ENCODE peak calls at places on chromosome 22, in seven cellular contexts. One of them, this sample, is unnamed.
A peak's percentile ranks its signal among the peaks of the same experiment; 100 is the strongest.

GRCh38 chr22:21927174-21927823 is 25.3 kb downstream of the PPM1F start:
- DNase-seq in uterus: no peak
- DNase-seq in effector memory CD4-positive, alpha-beta T cell: no peak
- DNase-seq in IMR-90: no peak
- DNase-seq in lower lobe of right lung: no peak
- DNase-seq in foreskin keratinocyte: no peak
- DNase-seq in fibroblast of lung: no peak
- DNase-seq in this sample: no peak

GRCh38 chr22:28963362-28963761 is 80.0 kb downstream of the ZNRF3 start:
- DNase-seq in uterus: no peak
- DNase-seq in effector memory CD4-positive, alpha-beta T cell: no peak
- DNase-seq in IMR-90: no peak
- DNase-seq in fibroblast of lung: no peak
- DNase-seq in foreskin keratinocyte: no peak
- DNase-seq in lower lobe of right lung: no peak
- DNase-seq in this sample: no peak

GRCh38 chr22:42949159-42949558 is 65.8 kb downstream of the PACSIN2 start:
- DNase-seq in lower lobe of right lung: no peak
- DNase-seq in foreskin keratinocyte: no peak
- DNase-seq in IMR-90: peak; percentile 69
- DNase-seq in uterus: no peak
- DNase-seq in effector memory CD4-positive, alpha-beta T cell: no peak
- DNase-seq in fibroblast of lung: peak; percentile 74
- DNase-seq in this sample: no peak

GRCh38 chr22:49664891-49665290 is 162.8 kb downstream of the BRD1 start:
- DNase-seq in lower lobe of right lung: peak; percentile 23
- DNase-seq in effector memory CD4-positive, alpha-beta T cell: no peak
- DNase-seq in foreskin keratinocyte: no peak
- DNase-seq in fibroblast of lung: no peak
- DNase-seq in uterus: no peak
- DNase-seq in IMR-90: no peak
- DNase-seq in this sample: no peak

GRCh38 chr22:21026783-21027692 is 5.3 kb downstream of the SLC7A4 start:
- DNase-seq in foreskin keratinocyte: peak; percentile 50
- DNase-seq in uterus: no peak
- DNase-seq in fibroblast of lung: peak; percentile 80
- DNase-seq in IMR-90: peak; percentile 68
- DNase-seq in lower lobe of right lung: no peak
- DNase-seq in effector memory CD4-positive, alpha-beta T cell: no peak
- DNase-seq in this sample: no peak

GRCh38 chr22:42933783-42934144 is 76.7 kb upstream of the ARFGAP3 start:
- DNase-seq in IMR-90: peak; percentile 97
- DNase-seq in foreskin keratinocyte: peak; percentile 77
- DNase-seq in lower lobe of right lung: no peak
- DNase-seq in effector memory CD4-positive, alpha-beta T cell: no peak
- DNase-seq in fibroblast of lung: peak; percentile 97
- DNase-seq in uterus: no peak
- DNase-seq in this sample: no peak

GRCh38 chr22:19719055-19719482 is 4.3 kb upstream of the GP1BB start:
- DNase-seq in foreskin keratinocyte: no peak
- DNase-seq in fibroblast of lung: no peak
- DNase-seq in uterus: no peak
- DNase-seq in IMR-90: no peak
- DNase-seq in effector memory CD4-positive, alpha-beta T cell: no peak
- DNase-seq in lower lobe of right lung: no peak
- DNase-seq in this sample: no peak

GRCh38 chr22:19709063-19709769 is 5.1 kb upstream of the SEPTIN5 start:
- DNase-seq in foreskin keratinocyte: no peak
- DNase-seq in IMR-90: no peak
- DNase-seq in uterus: peak; percentile 66
- DNase-seq in effector memory CD4-positive, alpha-beta T cell: no peak
- DNase-seq in fibroblast of lung: no peak
- DNase-seq in lower lobe of right lung: peak; percentile 18
- DNase-seq in this sample: no peak

GRCh38 chr22:44580756-44581435 is 82.9 kb upstream of the RTL6 start:
- DNase-seq in uterus: no peak
- DNase-seq in lower lobe of right lung: peak; percentile 24
- DNase-seq in foreskin keratinocyte: no peak
- DNase-seq in effector memory CD4-positive, alpha-beta T cell: no peak
- DNase-seq in IMR-90: no peak
- DNase-seq in fibroblast of lung: no peak
- DNase-seq in this sample: no peak

GRCh38 chr22:49371325-49372110 is 456.2 kb downstream of the BRD1 start:
- DNase-seq in fibroblast of lung: no peak
- DNase-seq in IMR-90: no peak
- DNase-seq in uterus: no peak
- DNase-seq in lower lobe of right lung: peak; percentile 30
- DNase-seq in effector memory CD4-positive, alpha-beta T cell: no peak
- DNase-seq in foreskin keratinocyte: no peak
- DNase-seq in this sample: no peak

GRCh38 chr22:23395476-23396361 is 184.4 kb downstream of the IGLL1 start:
- DNase-seq in fibroblast of lung: no peak
- DNase-seq in effector memory CD4-positive, alpha-beta T cell: no peak
- DNase-seq in foreskin keratinocyte: no peak
- DNase-seq in uterus: no peak
- DNase-seq in lower lobe of right lung: peak; percentile 34
- DNase-seq in IMR-90: no peak
- DNase-seq in this sample: no peak

GRCh38 chr22:48553119-48553518 is 1274.6 kb downstream of the BRD1 start:
- DNase-seq in effector memory CD4-positive, alpha-beta T cell: no peak
- DNase-seq in uterus: no peak
- DNase-seq in lower lobe of right lung: no peak
- DNase-seq in IMR-90: no peak
- DNase-seq in fibroblast of lung: no peak
- DNase-seq in foreskin keratinocyte: no peak
- DNase-seq in this sample: no peak

GRCh38 chr22:48091656-48092223 is 1329.3 kb downstream of the TBC1D22A start:
- DNase-seq in fibroblast of lung: no peak
- DNase-seq in foreskin keratinocyte: no peak
- DNase-seq in lower lobe of right lung: no peak
- DNase-seq in IMR-90: no peak
- DNase-seq in uterus: no peak
- DNase-seq in effector memory CD4-positive, alpha-beta T cell: no peak
- DNase-seq in this sample: no peak

GRCh38 chr22:45334528-45334927 is 24.8 kb downstream of the FAM118A start:
- DNase-seq in effector memory CD4-positive, alpha-beta T cell: no peak
- DNase-seq in foreskin keratinocyte: no peak
- DNase-seq in fibroblast of lung: no peak
- DNase-seq in uterus: no peak
- DNase-seq in IMR-90: no peak
- DNase-seq in lower lobe of right lung: no peak
- DNase-seq in this sample: no peak

GRCh38 chr22:42623756-42624446 is 9.2 kb upstream of the POLDIP3 start:
- DNase-seq in lower lobe of right lung: no peak
- DNase-seq in foreskin keratinocyte: no peak
- DNase-seq in effector memory CD4-positive, alpha-beta T cell: no peak
- DNase-seq in IMR-90: no peak
- DNase-seq in uterus: no peak
- DNase-seq in fibroblast of lung: no peak
- DNase-seq in this sample: no peak

GRCh38 chr22:45210577-45211431 is 29.9 kb downstream of the KIAA0930 start:
- DNase-seq in fibroblast of lung: no peak
- DNase-seq in effector memory CD4-positive, alpha-beta T cell: no peak
- DNase-seq in IMR-90: no peak
- DNase-seq in foreskin keratinocyte: no peak
- DNase-seq in uterus: no peak
- DNase-seq in lower lobe of right lung: no peak
- DNase-seq in this sample: no peak

GRCh38 chr22:44357962-44358553 is 45.3 kb upstream of the SHISAL1 start:
- DNase-seq in uterus: peak; percentile 77
- DNase-seq in lower lobe of right lung: peak; percentile 38
- DNase-seq in foreskin keratinocyte: no peak
- DNase-seq in fibroblast of lung: peak; percentile 44
- DNase-seq in effector memory CD4-positive, alpha-beta T cell: no peak
- DNase-seq in IMR-90: peak; percentile 24
- DNase-seq in this sample: no peak

DNA sequence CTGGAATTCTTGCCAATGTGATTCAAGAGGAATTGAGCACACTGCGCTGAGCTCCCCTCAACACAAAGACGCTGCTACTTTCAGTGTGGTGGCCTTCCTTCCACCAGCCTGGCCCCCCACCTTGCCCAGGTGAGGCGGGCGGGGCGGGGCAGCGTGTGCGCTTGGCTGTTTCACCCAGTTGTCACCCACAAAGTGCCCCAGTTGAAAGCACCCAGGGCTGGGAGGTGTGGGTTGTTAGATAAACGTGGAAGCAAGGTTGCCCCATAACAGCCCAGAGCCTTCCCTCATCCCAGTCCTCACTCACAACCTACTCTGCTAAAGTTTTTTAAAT is 43.1 kb downstream of the CACNG2 start:
- DNase-seq in effector memory CD4-positive, alpha-beta T cell: no peak
- DNase-seq in fibroblast of lung: no peak
- DNase-seq in foreskin keratinocyte: no peak
- DNase-seq in IMR-90: no peak
- DNase-seq in lower lobe of right lung: no peak
- DNase-seq in uterus: no peak
- DNase-seq in this sample: no peak
- H3K27ac ChIP-seq in effector memory CD4-positive, alpha-beta T cell: no peak overlapping the region
- H3K27ac ChIP-seq in fibroblast of lung: no peak overlapping the region
- H3K27ac ChIP-seq in foreskin keratinocyte: no peak overlapping the region
- H3K27ac ChIP-seq in IMR-90: no peak overlapping the region
- H3K27ac ChIP-seq in lower lobe of right lung: no peak overlapping the region
- H3K27ac ChIP-seq in uterus: no peak overlapping the region
- H3K27ac ChIP-seq in this sample: no peak overlapping the region

DNA sequence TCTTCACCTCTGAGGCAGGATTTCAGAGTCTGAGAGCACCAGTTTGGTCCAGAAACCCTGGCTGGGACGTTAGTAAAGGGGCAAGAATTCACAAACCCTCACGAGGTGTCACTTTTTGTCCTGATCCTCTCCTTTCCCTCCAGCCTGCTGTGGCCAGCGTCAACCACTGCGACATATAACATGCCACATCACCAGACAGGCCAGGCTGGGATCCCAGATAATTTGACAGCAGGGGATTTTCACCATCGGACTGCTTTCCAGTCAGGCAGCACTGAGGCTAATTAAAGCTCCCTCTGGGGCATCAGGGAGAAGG is 36.8 kb upstream of the RBFOX2 start:
- DNase-seq in foreskin keratinocyte: no peak
- DNase-seq in effector memory CD4-positive, alpha-beta T cell: peak; percentile 1
- DNase-seq in lower lobe of right lung: no peak
- DNase-seq in uterus: no peak
- DNase-seq in IMR-90: no peak
- DNase-seq in fibroblast of lung: no peak
- DNase-seq in this sample: no peak
- H3K27ac ChIP-seq in foreskin keratinocyte: peak overlapping the region; percentile 58
- H3K27ac ChIP-seq in effector memory CD4-positive, alpha-beta T cell: no peak overlapping the region
- H3K27ac ChIP-seq in lower lobe of right lung: peak overlapping the region; percentile 86
- H3K27ac ChIP-seq in uterus: peak overlapping the region; percentile 92
- H3K27ac ChIP-seq in IMR-90: peak overlapping the region; percentile 64
- H3K27ac ChIP-seq in fibroblast of lung: peak overlapping the region; percentile 78
- H3K27ac ChIP-seq in this sample: peak overlapping the region; percentile 51

DNA sequence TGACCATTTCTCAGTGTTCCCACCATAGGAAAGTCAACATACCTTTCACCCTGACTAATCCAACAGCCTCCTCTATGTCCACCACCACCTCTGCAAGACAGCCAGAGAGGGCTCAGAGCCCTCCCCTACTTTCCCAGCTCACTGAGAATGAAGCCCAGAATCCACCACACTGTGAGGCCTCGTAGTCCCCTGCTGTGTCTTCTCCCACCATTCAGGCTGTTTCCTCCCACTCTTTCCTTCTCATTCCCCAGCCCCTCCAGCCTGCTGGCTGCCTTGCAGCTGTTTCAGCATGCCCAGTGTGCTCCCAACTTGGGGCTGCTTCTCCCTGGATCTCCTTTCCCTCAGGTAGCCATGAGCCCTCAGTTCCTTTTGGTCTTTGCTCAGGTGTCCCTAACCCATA is 27.0 kb downstream of the SGSM3 start:
- DNase-seq in lower lobe of right lung: peak; percentile 13
- DNase-seq in IMR-90: peak; percentile 54
- DNase-seq in foreskin keratinocyte: no peak
- DNase-seq in effector memory CD4-positive, alpha-beta T cell: no peak
- DNase-seq in fibroblast of lung: peak; percentile 59
- DNase-seq in uterus: no peak
- DNase-seq in this sample: no peak
- H3K27ac ChIP-seq in lower lobe of right lung: peak overlapping the region; percentile 46
- H3K27ac ChIP-seq in IMR-90: peak overlapping the region; percentile 12
- H3K27ac ChIP-seq in foreskin keratinocyte: no peak overlapping the region
- H3K27ac ChIP-seq in effector memory CD4-positive, alpha-beta T cell: no peak overlapping the region
- H3K27ac ChIP-seq in fibroblast of lung: peak overlapping the region; percentile 56
- H3K27ac ChIP-seq in uterus: no peak overlapping the region
- H3K27ac ChIP-seq in this sample: peak overlapping the region; percentile 76

GRCh38 chr22:37109242-37109917 is at the start of gene TMPRSS6:
- DNase-seq in fibroblast of lung: no peak
- DNase-seq in effector memory CD4-positive, alpha-beta T cell: no peak
- DNase-seq in IMR-90: no peak
- DNase-seq in uterus: no peak
- DNase-seq in lower lobe of right lung: no peak
- DNase-seq in foreskin keratinocyte: no peak
- DNase-seq in this sample: no peak
- H3K27ac ChIP-seq in fibroblast of lung: no peak within 1 kb of the TSS
- H3K27ac ChIP-seq in effector memory CD4-positive, alpha-beta T cell: no peak within 1 kb of the TSS
- H3K27ac ChIP-seq in IMR-90: no peak within 1 kb of the TSS
- H3K27ac ChIP-seq in uterus: no peak within 1 kb of the TSS
- H3K27ac ChIP-seq in lower lobe of right lung: no peak within 1 kb of the TSS
- H3K27ac ChIP-seq in foreskin keratinocyte: no peak within 1 kb of the TSS
- H3K27ac ChIP-seq in this sample: no peak within 1 kb of the TSS

GRCh38 chr22:31210830-31211503 is 1.1 kb upstream of the LIMK2 start:
- DNase-seq in IMR-90: no peak
- DNase-seq in foreskin keratinocyte: no peak
- DNase-seq in fibroblast of lung: no peak
- DNase-seq in lower lobe of right lung: no peak
- DNase-seq in effector memory CD4-positive, alpha-beta T cell: no peak
- DNase-seq in uterus: peak; percentile 36
- DNase-seq in this sample: no peak
- H3K27ac ChIP-seq in IMR-90: no peak overlapping the region
- H3K27ac ChIP-seq in foreskin keratinocyte: no peak overlapping the region
- H3K27ac ChIP-seq in fibroblast of lung: no peak overlapping the region
- H3K27ac ChIP-seq in lower lobe of right lung: peak overlapping the region; percentile 83
- H3K27ac ChIP-seq in effector memory CD4-positive, alpha-beta T cell: peak overlapping the region; percentile 60
- H3K27ac ChIP-seq in uterus: peak overlapping the region; percentile 75
- H3K27ac ChIP-seq in this sample: peak overlapping the region; percentile 45